ENCODE peak calls at places on chromosomes 7 and 10, in four cellular contexts. One of them, this sample, is unnamed.

GRCh38 chr7:868189-868486 is 8.2 kb upstream of the GET4 start:
- DNase-seq in K562: no peak
- DNase-seq in H1: no peak
- DNase-seq in HCT116: no peak
- DNase-seq in this sample: no peak

GRCh38 chr10:115525141-115525540 is 432.0 kb downstream of the ATRNL1 start:
- DNase-seq in HCT116: no peak
- DNase-seq in H1: no peak
- DNase-seq in K562: no peak
- DNase-seq in this sample: no peak

GRCh38 chr7:50657341-50657873 is 92.2 kb upstream of the DDC start:
- DNase-seq in HCT116: no peak
- DNase-seq in H1: no peak
- DNase-seq in K562: no peak
- DNase-seq in this sample: no peak

GRCh38 chr7:46281071-46281470 is 360.0 kb upstream of the IGFBP3 start:
- DNase-seq in HCT116: no peak
- DNase-seq in K562: no peak
- DNase-seq in H1: no peak
- DNase-seq in this sample: no peak

GRCh38 chr10:102752934-102753664 is 9.4 kb downstream of the WBP1L start:
- DNase-seq in H1: no peak
- DNase-seq in K562: peak
- DNase-seq in HCT116: no peak
- DNase-seq in this sample: peak

GRCh38 chr7:6614941-6615737 is at the start of gene ZNF853:
- DNase-seq in K562: peak
- DNase-seq in HCT116: no peak
- DNase-seq in H1: no peak
- DNase-seq in this sample: no peak

GRCh38 chr7:99943641-99944507 is 14.5 kb upstream of the GJC3 start:
- DNase-seq in HCT116: no peak
- DNase-seq in H1: peak
- DNase-seq in K562: no peak
- DNase-seq in this sample: no peak

GRCh38 chr10:33094263-33095051 is 136.4 kb upstream of the ITGB1 start:
- DNase-seq in K562: no peak
- DNase-seq in HCT116: no peak
- DNase-seq in H1: no peak
- DNase-seq in this sample: no peak

GRCh38 chr10:109978481-109978880 is 29.3 kb upstream of the ADD3 start:
- DNase-seq in K562: peak
- DNase-seq in HCT116: peak
- DNase-seq in H1: no peak
- DNase-seq in this sample: no peak

GRCh38 chr10:90175161-90175681 is 473.8 kb downstream of the KIF20B start:
- DNase-seq in K562: no peak
- DNase-seq in H1: no peak
- DNase-seq in HCT116: no peak
- DNase-seq in this sample: no peak

GRCh38 chr10:43795093-43795492 is 146.4 kb upstream of the ZNF32 start:
- DNase-seq in K562: no peak
- DNase-seq in H1: no peak
- DNase-seq in HCT116: no peak
- DNase-seq in this sample: no peak
- TF ChIP-seq YY1 in K562: no peak
- TF ChIP-seq YY1 in H1: no peak
- TF ChIP-seq YY1 in HCT116: no peak
- TF ChIP-seq YY1 in this sample: no peak

GRCh38 chr7:127813991-127814556 is 162.1 kb downstream of the SND1 start:
- DNase-seq in H1: no peak
- DNase-seq in HCT116: no peak
- DNase-seq in K562: no peak
- DNase-seq in this sample: no peak

GRCh38 chr7:127809285-127809702 is 157.3 kb downstream of the SND1 start:
- DNase-seq in H1: no peak
- DNase-seq in HCT116: no peak
- DNase-seq in K562: no peak
- DNase-seq in this sample: no peak

GRCh38 chr7:127815631-127816145 is 163.7 kb downstream of the SND1 start:
- DNase-seq in H1: no peak
- DNase-seq in K562: no peak
- DNase-seq in HCT116: no peak
- DNase-seq in this sample: no peak

GRCh38 chr7:127810691-127811660 is 159.0 kb downstream of the SND1 start:
- DNase-seq in HCT116: no peak
- DNase-seq in H1: no peak
- DNase-seq in K562: no peak
- DNase-seq in this sample: no peak

GRCh38 chr7:127812540-127812939 is 160.5 kb downstream of the SND1 start:
- DNase-seq in K562: no peak
- DNase-seq in H1: no peak
- DNase-seq in HCT116: no peak
- DNase-seq in this sample: no peak
- TF ChIP-seq YY1 in K562: no peak
- TF ChIP-seq YY1 in H1: no peak
- TF ChIP-seq YY1 in HCT116: no peak
- TF ChIP-seq YY1 in this sample: no peak

DNA sequence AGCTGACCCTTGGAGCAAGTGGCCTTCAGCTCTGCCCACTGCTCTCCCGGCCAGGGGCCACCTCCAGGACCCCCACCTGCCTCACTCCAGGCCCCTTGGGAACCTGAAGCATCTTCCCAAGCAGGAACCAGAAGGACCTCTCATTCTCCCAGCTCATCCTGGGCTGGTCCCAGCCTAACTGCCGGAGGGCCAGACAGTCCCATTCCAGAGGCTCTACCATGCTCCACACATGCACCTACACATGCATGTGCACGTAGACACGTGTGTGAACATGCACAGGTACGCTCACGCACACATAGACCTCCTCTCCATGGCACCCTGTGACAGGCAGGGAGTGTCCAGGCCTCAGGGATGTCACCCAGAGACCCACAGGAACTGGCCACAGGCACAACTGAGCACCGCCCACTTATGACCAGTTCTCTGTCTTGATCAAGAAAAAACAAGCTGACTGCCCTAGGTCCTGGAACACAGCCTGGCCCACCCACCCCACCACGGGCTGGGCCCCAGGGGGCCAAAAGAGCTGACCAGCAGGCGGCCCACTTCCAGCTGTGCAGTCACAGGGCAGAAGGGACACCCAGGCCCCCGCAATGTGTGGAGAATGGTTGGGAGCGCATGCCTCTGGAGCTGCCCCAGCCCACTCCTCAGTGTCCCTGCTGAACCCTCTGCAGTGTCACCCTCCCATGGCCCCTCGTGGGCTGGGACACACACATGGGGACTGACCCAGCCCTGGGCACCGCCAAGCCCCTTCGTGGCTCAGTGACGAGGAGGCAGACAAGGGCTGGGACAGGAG is 43.4 kb downstream of the CAMK2B start:
- DNase-seq in K562: no peak
- DNase-seq in HCT116: no peak
- DNase-seq in H1: no peak
- DNase-seq in this sample: no peak
- TF ChIP-seq YY1 in K562: no peak
- TF ChIP-seq YY1 in HCT116: no peak
- TF ChIP-seq YY1 in H1: no peak
- TF ChIP-seq YY1 in this sample: no peak

DNA sequence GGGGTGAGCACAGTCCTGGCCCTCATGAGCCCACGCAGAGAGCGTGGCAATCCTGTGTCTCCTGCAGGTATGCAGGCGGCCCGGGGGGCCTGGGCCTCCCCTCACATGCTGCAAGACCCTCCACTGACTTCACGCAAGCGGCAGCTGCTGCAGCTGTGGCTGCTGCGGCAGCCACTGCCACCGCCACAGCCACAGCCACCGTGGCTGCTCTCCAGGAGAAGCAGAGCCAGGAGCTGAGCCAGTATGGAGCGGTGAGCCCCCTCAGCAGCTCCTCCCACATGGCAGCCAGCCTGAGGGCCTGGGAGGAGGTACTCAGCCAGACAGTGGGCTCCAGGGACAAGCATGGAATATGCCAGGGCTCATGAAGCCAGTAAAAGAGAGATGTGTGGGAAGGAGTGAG is 8.7 kb downstream of the ZMIZ2 start:
- DNase-seq in K562: no peak
- DNase-seq in H1: no peak
- DNase-seq in HCT116: no peak
- DNase-seq in this sample: no peak
- TF ChIP-seq YY1 in K562: no peak
- TF ChIP-seq YY1 in H1: no peak
- TF ChIP-seq YY1 in HCT116: no peak
- TF ChIP-seq YY1 in this sample: no peak

GRCh38 chr7:55191926-55192692 is 173.0 kb upstream of the LANCL2 start:
- DNase-seq in K562: no peak
- DNase-seq in HCT116: no peak
- DNase-seq in H1: no peak
- DNase-seq in this sample: no peak
- TF ChIP-seq YY1 in K562: no peak
- TF ChIP-seq YY1 in HCT116: no peak
- TF ChIP-seq YY1 in H1: no peak
- TF ChIP-seq YY1 in this sample: no peak

GRCh38 chr10:75679546-75679945 is 248.1 kb downstream of the LRMDA start:
- DNase-seq in HCT116: no peak
- DNase-seq in H1: no peak
- DNase-seq in K562: no peak
- DNase-seq in this sample: no peak
- TF ChIP-seq YY1 in HCT116: no peak
- TF ChIP-seq YY1 in H1: no peak
- TF ChIP-seq YY1 in K562: no peak
- TF ChIP-seq YY1 in this sample: no peak

This sample was measured in GM12878.